ENCODE peak calls at places on chromosomes 5 and 9, in ten cellular contexts. One of them, this sample, is unnamed.
A peak's percentile ranks its signal among the peaks of the same experiment; 100 is the strongest.

GRCh38 chr9:77019810-77020437 is 469 bp downstream of the FOXB2 start:
- DNase-seq in fibroblast of pulmonary artery: no peak
- DNase-seq in endothelial cell: no peak
- DNase-seq in H9: peak; percentile 59
- DNase-seq in CD4-positive, alpha-beta T cell: no peak
- DNase-seq in psoas muscle: no peak
- DNase-seq in heart right ventricle: no peak
- DNase-seq in mesothelial cell of epicardium: no peak
- DNase-seq in heart left ventricle: no peak
- DNase-seq in MCF 10A: no peak
- DNase-seq in this sample: peak; percentile 45

GRCh38 chr9:114278356-114278755 is 44.5 kb upstream of the ORM1 start:
- DNase-seq in fibroblast of pulmonary artery: no peak
- DNase-seq in endothelial cell: no peak
- DNase-seq in H9: no peak
- DNase-seq in CD4-positive, alpha-beta T cell: no peak
- DNase-seq in psoas muscle: peak; percentile 3
- DNase-seq in heart right ventricle: no peak
- DNase-seq in mesothelial cell of epicardium: no peak
- DNase-seq in heart left ventricle: no peak
- DNase-seq in MCF 10A: no peak
- DNase-seq in this sample: no peak

GRCh38 chr9:33202552-33203300 is 35.6 kb upstream of the B4GALT1 start:
- DNase-seq in fibroblast of pulmonary artery: peak; percentile 73
- DNase-seq in endothelial cell: no peak
- DNase-seq in H9: peak; percentile 43
- DNase-seq in CD4-positive, alpha-beta T cell: peak; percentile 2
- DNase-seq in psoas muscle: peak; percentile 74
- DNase-seq in heart right ventricle: peak; percentile 78
- DNase-seq in mesothelial cell of epicardium: no peak
- DNase-seq in heart left ventricle: peak; percentile 67
- DNase-seq in MCF 10A: no peak
- DNase-seq in this sample: no peak

GRCh38 chr9:134987906-134988700 is 70.4 kb upstream of the FCN1 start:
- DNase-seq in fibroblast of pulmonary artery: no peak
- DNase-seq in endothelial cell: no peak
- DNase-seq in H9: no peak
- DNase-seq in CD4-positive, alpha-beta T cell: no peak
- DNase-seq in psoas muscle: no peak
- DNase-seq in heart right ventricle: no peak
- DNase-seq in mesothelial cell of epicardium: no peak
- DNase-seq in heart left ventricle: peak; percentile 2
- DNase-seq in MCF 10A: no peak
- DNase-seq in this sample: no peak

GRCh38 chr9:61674882-61675281 is 485.0 kb downstream of the SPATA31A7 start:
- DNase-seq in fibroblast of pulmonary artery: no peak
- DNase-seq in endothelial cell: no peak
- DNase-seq in H9: no peak
- DNase-seq in CD4-positive, alpha-beta T cell: no peak
- DNase-seq in psoas muscle: no peak
- DNase-seq in heart right ventricle: no peak
- DNase-seq in mesothelial cell of epicardium: no peak
- DNase-seq in heart left ventricle: no peak
- DNase-seq in MCF 10A: no peak
- DNase-seq in this sample: no peak

GRCh38 chr9:122180633-122181032 is 20.9 kb downstream of the MORN5 start:
- DNase-seq in fibroblast of pulmonary artery: peak; percentile 78
- DNase-seq in endothelial cell: no peak
- DNase-seq in H9: no peak
- DNase-seq in CD4-positive, alpha-beta T cell: no peak
- DNase-seq in psoas muscle: no peak
- DNase-seq in heart right ventricle: no peak
- DNase-seq in mesothelial cell of epicardium: no peak
- DNase-seq in heart left ventricle: no peak
- DNase-seq in MCF 10A: peak; percentile 62
- DNase-seq in this sample: no peak

GRCh38 chr5:147310059-147310704 is 75.4 kb downstream of the STK32A start:
- DNase-seq in fibroblast of pulmonary artery: peak; percentile 69
- DNase-seq in endothelial cell: no peak
- DNase-seq in H9: peak; percentile 54
- DNase-seq in CD4-positive, alpha-beta T cell: no peak
- DNase-seq in psoas muscle: peak; percentile 65
- DNase-seq in heart right ventricle: no peak
- DNase-seq in mesothelial cell of epicardium: no peak
- DNase-seq in heart left ventricle: no peak
- DNase-seq in MCF 10A: peak; percentile 97
- DNase-seq in this sample: no peak

GRCh38 chr5:154367101-154367500 is 78.7 kb upstream of the SAP30L start:
- DNase-seq in fibroblast of pulmonary artery: no peak
- DNase-seq in endothelial cell: no peak
- DNase-seq in H9: no peak
- DNase-seq in CD4-positive, alpha-beta T cell: no peak
- DNase-seq in psoas muscle: no peak
- DNase-seq in heart right ventricle: no peak
- DNase-seq in mesothelial cell of epicardium: no peak
- DNase-seq in heart left ventricle: no peak
- DNase-seq in MCF 10A: peak; percentile 82
- DNase-seq in this sample: no peak

GRCh38 chr5:112691758-112692157 is 45.9 kb upstream of the APC start:
- DNase-seq in fibroblast of pulmonary artery: peak; percentile 71
- DNase-seq in endothelial cell: peak; percentile 47
- DNase-seq in H9: peak; percentile 50
- DNase-seq in CD4-positive, alpha-beta T cell: no peak
- DNase-seq in psoas muscle: no peak
- DNase-seq in heart right ventricle: no peak
- DNase-seq in mesothelial cell of epicardium: no peak
- DNase-seq in heart left ventricle: no peak
- DNase-seq in MCF 10A: peak; percentile 73
- DNase-seq in this sample: no peak
- TF ChIP-seq CTCF in fibroblast of pulmonary artery: peak; percentile 55
- TF ChIP-seq CTCF in endothelial cell: no peak
- TF ChIP-seq CTCF in H9: peak; percentile 55
- TF ChIP-seq CTCF in CD4-positive, alpha-beta T cell: no peak
- TF ChIP-seq CTCF in psoas muscle: no peak
- TF ChIP-seq CTCF in heart right ventricle: no peak
- TF ChIP-seq CTCF in mesothelial cell of epicardium: no peak
- TF ChIP-seq CTCF in heart left ventricle: peak; percentile 6
- TF ChIP-seq CTCF in MCF 10A: peak; percentile 37
- TF ChIP-seq CTCF in this sample: no peak

GRCh38 chr5:855771-856530 is 5.2 kb upstream of the ZDHHC11 start:
- DNase-seq in fibroblast of pulmonary artery: no peak
- DNase-seq in endothelial cell: no peak
- DNase-seq in H9: no peak
- DNase-seq in CD4-positive, alpha-beta T cell: no peak
- DNase-seq in psoas muscle: peak; percentile 9
- DNase-seq in heart right ventricle: no peak
- DNase-seq in mesothelial cell of epicardium: no peak
- DNase-seq in heart left ventricle: no peak
- DNase-seq in MCF 10A: no peak
- DNase-seq in this sample: no peak

GRCh38 chr5:858726-859125 is 7.9 kb upstream of the ZDHHC11 start:
- DNase-seq in fibroblast of pulmonary artery: no peak
- DNase-seq in endothelial cell: no peak
- DNase-seq in H9: no peak
- DNase-seq in CD4-positive, alpha-beta T cell: no peak
- DNase-seq in psoas muscle: peak; percentile 39
- DNase-seq in heart right ventricle: no peak
- DNase-seq in mesothelial cell of epicardium: no peak
- DNase-seq in heart left ventricle: no peak
- DNase-seq in MCF 10A: no peak
- DNase-seq in this sample: no peak

GRCh38 chr5:854217-854616 is 3.4 kb upstream of the ZDHHC11 start:
- DNase-seq in fibroblast of pulmonary artery: no peak
- DNase-seq in endothelial cell: no peak
- DNase-seq in H9: no peak
- DNase-seq in CD4-positive, alpha-beta T cell: no peak
- DNase-seq in psoas muscle: no peak
- DNase-seq in heart right ventricle: no peak
- DNase-seq in mesothelial cell of epicardium: no peak
- DNase-seq in heart left ventricle: no peak
- DNase-seq in MCF 10A: no peak
- DNase-seq in this sample: no peak

GRCh38 chr5:854966-855743 is 4.4 kb upstream of the ZDHHC11 start:
- DNase-seq in fibroblast of pulmonary artery: no peak
- DNase-seq in endothelial cell: no peak
- DNase-seq in H9: no peak
- DNase-seq in CD4-positive, alpha-beta T cell: no peak
- DNase-seq in psoas muscle: peak; percentile 38
- DNase-seq in heart right ventricle: no peak
- DNase-seq in mesothelial cell of epicardium: no peak
- DNase-seq in heart left ventricle: no peak
- DNase-seq in MCF 10A: no peak
- DNase-seq in this sample: no peak

DNA sequence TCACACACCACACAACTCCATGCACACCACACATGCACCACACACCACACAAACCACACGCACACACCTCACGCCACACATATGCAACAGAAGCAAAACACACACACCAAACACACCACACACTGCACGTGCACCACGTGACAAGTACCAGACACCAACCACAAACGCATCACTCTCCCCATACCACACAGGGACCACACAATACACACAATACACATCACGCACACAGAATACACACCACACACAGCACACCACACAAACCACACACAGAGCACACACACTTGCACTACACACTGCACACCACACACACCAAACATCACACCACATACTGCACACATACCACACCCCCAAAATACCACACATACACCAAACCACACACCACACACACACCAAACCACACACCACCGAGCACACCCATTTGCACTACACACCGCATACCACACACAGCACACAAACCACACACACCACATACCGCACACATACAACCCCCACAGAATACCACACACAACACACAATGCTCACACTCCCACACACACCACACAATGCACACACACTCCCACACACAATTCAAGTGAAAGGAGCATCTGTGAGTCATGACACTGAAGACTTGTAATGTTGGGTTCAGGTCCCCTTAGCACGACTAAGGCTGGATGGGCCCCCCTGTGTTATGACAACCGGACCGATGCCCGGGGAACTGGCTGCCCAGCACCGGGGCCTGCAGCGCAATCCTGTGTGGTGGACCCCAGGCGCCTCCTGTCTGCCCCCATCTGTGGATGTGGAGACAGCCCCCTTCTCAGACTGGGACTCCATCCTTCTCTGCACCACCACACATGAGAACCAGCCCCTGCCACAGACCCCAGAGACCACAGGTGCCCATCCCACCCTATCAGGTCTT is 6.0 kb upstream of the ZDHHC11 start:
- DNase-seq in fibroblast of pulmonary artery: peak; percentile 16
- DNase-seq in endothelial cell: no peak
- DNase-seq in H9: no peak
- DNase-seq in CD4-positive, alpha-beta T cell: no peak
- DNase-seq in psoas muscle: peak; percentile 23
- DNase-seq in heart right ventricle: no peak
- DNase-seq in mesothelial cell of epicardium: no peak
- DNase-seq in heart left ventricle: no peak
- DNase-seq in MCF 10A: no peak
- DNase-seq in this sample: no peak
- TF ChIP-seq CTCF in fibroblast of pulmonary artery: no peak
- TF ChIP-seq CTCF in endothelial cell: no peak
- TF ChIP-seq CTCF in H9: no peak
- TF ChIP-seq CTCF in CD4-positive, alpha-beta T cell: no peak
- TF ChIP-seq CTCF in psoas muscle: no peak
- TF ChIP-seq CTCF in heart right ventricle: no peak
- TF ChIP-seq CTCF in mesothelial cell of epicardium: no peak
- TF ChIP-seq CTCF in heart left ventricle: no peak
- TF ChIP-seq CTCF in MCF 10A: no peak
- TF ChIP-seq CTCF in this sample: no peak

GRCh38 chr5:2134543-2135299 is 252.0 kb upstream of the IRX4 start:
- DNase-seq in fibroblast of pulmonary artery: peak; percentile 31
- DNase-seq in endothelial cell: no peak
- DNase-seq in H9: peak; percentile 12
- DNase-seq in CD4-positive, alpha-beta T cell: no peak
- DNase-seq in psoas muscle: no peak
- DNase-seq in heart right ventricle: no peak
- DNase-seq in mesothelial cell of epicardium: no peak
- DNase-seq in heart left ventricle: no peak
- DNase-seq in MCF 10A: peak; percentile 49
- DNase-seq in this sample: no peak

GRCh38 chr5:2133936-2134335 is 251.2 kb upstream of the IRX4 start:
- DNase-seq in fibroblast of pulmonary artery: no peak
- DNase-seq in endothelial cell: no peak
- DNase-seq in H9: peak; percentile 10
- DNase-seq in CD4-positive, alpha-beta T cell: no peak
- DNase-seq in psoas muscle: no peak
- DNase-seq in heart right ventricle: no peak
- DNase-seq in mesothelial cell of epicardium: no peak
- DNase-seq in heart left ventricle: no peak
- DNase-seq in MCF 10A: no peak
- DNase-seq in this sample: no peak

GRCh38 chr5:2136728-2137333 is 254.1 kb upstream of the IRX4 start:
- DNase-seq in fibroblast of pulmonary artery: no peak
- DNase-seq in endothelial cell: no peak
- DNase-seq in H9: peak; percentile 20
- DNase-seq in CD4-positive, alpha-beta T cell: no peak
- DNase-seq in psoas muscle: no peak
- DNase-seq in heart right ventricle: no peak
- DNase-seq in mesothelial cell of epicardium: no peak
- DNase-seq in heart left ventricle: no peak
- DNase-seq in MCF 10A: no peak
- DNase-seq in this sample: no peak

GRCh38 chr5:2135833-2136232 is 253.1 kb upstream of the IRX4 start:
- DNase-seq in fibroblast of pulmonary artery: no peak
- DNase-seq in endothelial cell: no peak
- DNase-seq in H9: peak; percentile 19
- DNase-seq in CD4-positive, alpha-beta T cell: no peak
- DNase-seq in psoas muscle: no peak
- DNase-seq in heart right ventricle: no peak
- DNase-seq in mesothelial cell of epicardium: no peak
- DNase-seq in heart left ventricle: no peak
- DNase-seq in MCF 10A: no peak
- DNase-seq in this sample: no peak

GRCh38 chr5:2135354-2135753 is 252.6 kb upstream of the IRX4 start:
- DNase-seq in fibroblast of pulmonary artery: no peak
- DNase-seq in endothelial cell: no peak
- DNase-seq in H9: peak; percentile 31
- DNase-seq in CD4-positive, alpha-beta T cell: no peak
- DNase-seq in psoas muscle: no peak
- DNase-seq in heart right ventricle: no peak
- DNase-seq in mesothelial cell of epicardium: no peak
- DNase-seq in heart left ventricle: no peak
- DNase-seq in MCF 10A: no peak
- DNase-seq in this sample: no peak
- TF ChIP-seq CTCF in fibroblast of pulmonary artery: no peak
- TF ChIP-seq CTCF in endothelial cell: no peak
- TF ChIP-seq CTCF in H9: peak; percentile 41
- TF ChIP-seq CTCF in CD4-positive, alpha-beta T cell: no peak
- TF ChIP-seq CTCF in psoas muscle: no peak
- TF ChIP-seq CTCF in heart right ventricle: no peak
- TF ChIP-seq CTCF in mesothelial cell of epicardium: no peak
- TF ChIP-seq CTCF in heart left ventricle: no peak
- TF ChIP-seq CTCF in MCF 10A: no peak
- TF ChIP-seq CTCF in this sample: no peak

DNA sequence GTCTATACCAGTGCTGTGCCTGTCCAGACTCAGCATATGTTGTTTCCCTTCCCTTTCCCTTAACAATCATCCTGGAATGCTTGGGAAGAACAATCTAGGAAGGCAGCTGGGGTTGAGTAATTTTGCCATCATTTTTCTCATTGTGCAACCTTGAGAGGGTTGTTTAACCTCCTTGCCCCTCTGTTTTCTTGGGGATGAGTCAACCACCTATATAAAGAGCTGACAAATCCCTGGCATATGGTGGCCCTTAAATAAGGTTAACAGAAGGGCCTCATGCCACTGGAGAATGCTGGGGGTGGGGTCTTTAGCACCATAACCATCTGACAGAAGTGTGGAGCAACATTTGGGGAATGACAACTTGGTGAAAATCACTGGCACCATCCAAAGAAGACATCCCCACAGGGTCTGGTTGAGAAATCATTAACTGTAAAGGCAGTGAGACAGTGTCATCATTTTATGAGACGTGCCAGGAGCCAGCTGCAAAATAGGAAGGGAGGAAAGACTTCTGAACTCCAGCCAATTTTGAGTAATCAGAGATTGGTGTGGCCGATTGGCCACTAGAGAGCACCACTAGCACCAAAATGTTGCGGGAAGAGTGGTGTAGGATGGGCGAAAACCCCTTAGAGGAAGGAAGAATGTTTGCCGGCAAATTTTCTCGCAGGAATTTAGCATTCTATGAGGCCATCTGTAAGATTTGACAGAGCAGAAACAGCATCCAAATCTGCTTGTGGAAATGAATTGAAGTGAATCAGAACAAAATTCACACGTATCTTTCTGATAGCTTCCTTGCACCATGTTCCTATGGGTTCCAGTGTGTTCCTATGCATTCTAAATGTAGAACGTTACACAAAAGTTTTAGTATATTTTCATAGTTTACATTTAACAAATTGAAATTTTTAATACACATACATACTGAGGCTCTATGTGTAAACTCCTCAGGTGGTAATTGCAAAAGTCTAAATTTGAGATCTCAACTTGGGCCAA is 113.8 kb downstream of the MSX2 start:
- DNase-seq in fibroblast of pulmonary artery: peak; percentile 36
- DNase-seq in endothelial cell: peak; percentile 6
- DNase-seq in H9: peak; percentile 61
- DNase-seq in CD4-positive, alpha-beta T cell: no peak
- DNase-seq in psoas muscle: peak; percentile 61
- DNase-seq in heart right ventricle: no peak
- DNase-seq in mesothelial cell of epicardium: no peak
- DNase-seq in heart left ventricle: no peak
- DNase-seq in MCF 10A: peak; percentile 99
- DNase-seq in this sample: no peak
- TF ChIP-seq CTCF in fibroblast of pulmonary artery: no peak
- TF ChIP-seq CTCF in endothelial cell: no peak
- TF ChIP-seq CTCF in H9: peak; percentile 73
- TF ChIP-seq CTCF in CD4-positive, alpha-beta T cell: no peak
- TF ChIP-seq CTCF in psoas muscle: peak; percentile 10
- TF ChIP-seq CTCF in heart right ventricle: no peak
- TF ChIP-seq CTCF in mesothelial cell of epicardium: no peak
- TF ChIP-seq CTCF in heart left ventricle: peak; percentile 20
- TF ChIP-seq CTCF in MCF 10A: peak; percentile 43
- TF ChIP-seq CTCF in this sample: peak; percentile 32